ENCODE peak calls at places on chromosomes 7 and 10, in seven cellular contexts. R, N, T, P, I, U and A are unnamed samples.

GRCh38 chr10:102644066-102644645 is at the start of gene TRIM8:
- DNase-seq in R (no peak), N (peak), T (no peak), P (no peak), I (peak), U (peak), A (no peak)

GRCh38 chr10:33237736-33238624 is 96.5 kb downstream of the NRP1 start:
- DNase-seq in R (no peak), N (no peak), T (peak), P (no peak), I (peak), U (no peak), A (peak)

GRCh38 chr10:70931168-70931805 is 42.9 kb upstream of the PCBD1 start:
- DNase-seq in R (no peak), N (no peak), T (no peak), P (no peak), I (peak), U (no peak), A (no peak)

GRCh38 chr10:3076138-3076537 is 8.8 kb downstream of the PFKP start:
- DNase-seq in R (no peak), N (no peak), T (no peak), P (no peak), I (no peak), U (no peak), A (no peak)

GRCh38 chr10:48701139-48701901 is 16.6 kb downstream of the WDFY4 start:
- DNase-seq in R (no peak), N (no peak), T (no peak), P (no peak), I (no peak), U (no peak), A (no peak)

GRCh38 chr10:13812804-13813203 is 226.0 kb downstream of the PRPF18 start:
- DNase-seq in R (no peak), N (no peak), T (no peak), P (no peak), I (no peak), U (no peak), A (no peak)

GRCh38 chr10:99523251-99523773 is 9.4 kb upstream of the NKX2-3 start:
- DNase-seq in R (no peak), N (no peak), T (no peak), P (no peak), I (no peak), U (no peak), A (no peak)

GRCh38 chr10:119483001-119483400 is 59.5 kb downstream of the RGS10 start:
- DNase-seq in R (no peak), N (no peak), T (no peak), P (no peak), I (no peak), U (no peak), A (no peak)

GRCh38 chr7:128454808-128455555 is 696 bp upstream of the HILPDA start:
- DNase-seq in R (no peak), N (no peak), T (no peak), P (no peak), I (peak), U (peak), A (no peak)

GRCh38 chr10:118662228-118663035 is 67.0 kb upstream of the PRLHR start:
- DNase-seq in R (no peak), N (no peak), T (no peak), P (no peak), I (peak), U (no peak), A (no peak)

GRCh38 chr7:108310351-108310750 is 145.9 kb downstream of the NRCAM start:
- DNase-seq in R (no peak), N (no peak), T (no peak), P (no peak), I (peak), U (no peak), A (no peak)

GRCh38 chr7:134939136-134939535 is 47.2 kb upstream of the AGBL3 start:
- DNase-seq in R (no peak), N (no peak), T (no peak), P (no peak), I (no peak), U (no peak), A (no peak)

GRCh38 chr7:26361637-26362036 is 70.0 kb downstream of the SNX10 start:
- DNase-seq in R (no peak), N (no peak), T (no peak), P (no peak), I (no peak), U (peak), A (no peak)